ENCODE peak calls at places on chromosomes 6 and 20, in seven cellular contexts. X is endodermal cell, P is upper lobe of right lung, B is A549, K is astrocyte of the spinal cord, C is heart right ventricle, G is fibroblast of pulmonary artery. N is an unnamed sample.

GRCh38 chr6:15327271-15327670 is 81.4 kb downstream of the JARID2 start:
- DNase-seq in X (no peak), P (no peak), B (peak), K (no peak), C (no peak), G (peak), N (no peak)

GRCh38 chr6:121865811-121866210 is 430.4 kb downstream of the GJA1 start:
- DNase-seq in X (no peak), P (no peak), B (no peak), K (no peak), C (no peak), G (no peak), N (no peak)

GRCh38 chr6:26288155-26288554 is 76.8 kb upstream of the BTN3A2 start:
- DNase-seq in X (no peak), P (no peak), B (peak), K (no peak), C (no peak), G (no peak), N (no peak)

GRCh38 chr20:24695529-24696225 is 226.2 kb downstream of the SYNDIG1 start:
- DNase-seq in X (peak), P (peak), B (no peak), K (no peak), C (no peak), G (no peak), N (peak)

GRCh38 chr20:47809561-47809960 is 24.3 kb upstream of the SULF2 start:
- DNase-seq in X (peak), P (no peak), B (peak), K (no peak), C (no peak), G (no peak), N (peak)

GRCh38 chr6:167676000-167676665 is 150.6 kb upstream of the AFDN start:
- DNase-seq in X (no peak), P (peak), B (peak), K (no peak), C (peak), G (peak), N (no peak)

GRCh38 chr6:144993870-144994269 is 708.7 kb downstream of the UTRN start:
- DNase-seq in X (no peak), P (no peak), B (no peak), K (peak), C (no peak), G (peak), N (no peak)

GRCh38 chr6:134961366-134961765 is 11.5 kb upstream of the ALDH8A1 start:
- DNase-seq in X (no peak), P (no peak), B (no peak), K (no peak), C (no peak), G (no peak), N (no peak)

GRCh38 chr6:7242835-7243187 is 70.2 kb downstream of the SSR1 start:
- DNase-seq in X (no peak), P (no peak), B (no peak), K (no peak), C (no peak), G (no peak), N (no peak)

GRCh38 chr6:44245912-44246662 is 814 bp upstream of the HSP90AB1 start:
- DNase-seq in X (peak), P (peak), B (peak), K (peak), C (peak), G (peak), N (peak)

GRCh38 chr6:75230484-75231325 is 12.9 kb downstream of the COX7A2 start:
- DNase-seq in X (peak), P (no peak), B (peak), K (peak), C (peak), G (peak), N (peak)

GRCh38 chr20:34689486-34689885 is 12.6 kb upstream of the PIGU start:
- DNase-seq in X (no peak), P (no peak), B (peak), K (no peak), C (no peak), G (peak), N (no peak)

GRCh38 chr20:43691928-43692524 is 25.1 kb downstream of the MYBL2 start:
- DNase-seq in X (peak), P (no peak), B (peak), K (peak), C (no peak), G (peak), N (peak)

GRCh38 chr6:117483645-117484016 is 1.2 kb downstream of the DCBLD1 start:
- DNase-seq in X (no peak), P (no peak), B (no peak), K (peak), C (no peak), G (peak), N (peak)

GRCh38 chr6:152673233-152673632 is 24.5 kb upstream of the MYCT1 start:
- DNase-seq in X (no peak), P (no peak), B (no peak), K (no peak), C (no peak), G (peak), N (no peak)

GRCh38 chr6:3458706-3459421 is 2.0 kb upstream of the SLC22A23 start:
- DNase-seq in X (no peak), P (no peak), B (no peak), K (no peak), C (no peak), G (no peak), N (no peak)

GRCh38 chr20:58459058-58459743 is 56.0 kb downstream of the APCDD1L start:
- DNase-seq in X (no peak), P (no peak), B (no peak), K (no peak), C (no peak), G (no peak), N (no peak)

GRCh38 chr20:3162080-3162611 is 2.5 kb upstream of the FASTKD5 start:
- DNase-seq in X (peak), P (no peak), B (no peak), K (no peak), C (no peak), G (no peak), N (no peak)

GRCh38 chr20:49277786-49278035 is 146 bp downstream of the ZNFX1 start:
- DNase-seq in X (no peak), P (no peak), B (no peak), K (no peak), C (no peak), G (no peak), N (no peak)

GRCh38 chr6:142903806-142904205 is 41.2 kb downstream of the HIVEP2 start:
- DNase-seq in X (no peak), P (no peak), B (no peak), K (peak), C (no peak), G (peak), N (no peak)

GRCh38 chr20:49104365-49104648 is 58.2 kb downstream of the CSE1L start:
- DNase-seq in X (peak), P (no peak), B (no peak), K (no peak), C (no peak), G (no peak), N (no peak)

GRCh38 chr6:32692019-32692418 is 25.6 kb upstream of the HLA-DQB1 start:
- DNase-seq in X (peak), P (no peak), B (peak), K (no peak), C (peak), G (peak), N (no peak)

GRCh38 chr6:106512048-106512957 is 117.0 kb downstream of the RTN4IP1 start:
- DNase-seq in X (peak), P (peak), B (peak), K (peak), C (peak), G (peak), N (no peak)

GRCh38 chr20:58816957-58817651 is 33.6 kb downstream of the GNAS-AS1 start:
- DNase-seq in X (no peak), P (no peak), B (no peak), K (no peak), C (no peak), G (no peak), N (no peak)

GRCh38 chr6:506508-506907 is 115.0 kb downstream of the IRF4 start:
- DNase-seq in X (no peak), P (no peak), B (no peak), K (no peak), C (no peak), G (no peak), N (no peak)

GRCh38 chr20:48718914-48719578 is 108.8 kb downstream of the PREX1 start:
- DNase-seq in X (no peak), P (no peak), B (no peak), K (no peak), C (no peak), G (no peak), N (no peak)

GRCh38 chr6:50840112-50840813 is 21.6 kb downstream of the TFAP2B start:
- DNase-seq in X (peak), P (no peak), B (no peak), K (no peak), C (no peak), G (no peak), N (no peak)

GRCh38 chr20:18739785-18740184 is 73.8 kb upstream of the SCP2D1 start:
- DNase-seq in X (peak), P (no peak), B (no peak), K (peak), C (no peak), G (peak), N (no peak)

GRCh38 chr6:110430236-110430635 is 14.9 kb upstream of the DDO start:
- DNase-seq in X (peak), P (no peak), B (no peak), K (no peak), C (no peak), G (no peak), N (no peak)

GRCh38 chr6:148497717-148498116 is 155.1 kb downstream of the SASH1 start:
- DNase-seq in X (no peak), P (no peak), B (no peak), K (no peak), C (no peak), G (no peak), N (no peak)

GRCh38 chr6:42251500-42251899 is 33.8 kb upstream of the MRPS10 start:
- DNase-seq in X (no peak), P (no peak), B (no peak), K (peak), C (no peak), G (no peak), N (no peak)

GRCh38 chr6:92647630-92648029 is 771.7 kb downstream of the EPHA7 start:
- DNase-seq in X (no peak), P (no peak), B (no peak), K (no peak), C (no peak), G (peak), N (peak)

GRCh38 chr6:4319992-4320683 is 184.8 kb upstream of the ECI2 start:
- DNase-seq in X (no peak), P (no peak), B (peak), K (peak), C (peak), G (peak), N (peak)

GRCh38 chr6:138310294-138310693 is 67.4 kb upstream of the SMIM28 start:
- DNase-seq in X (no peak), P (no peak), B (no peak), K (peak), C (no peak), G (peak), N (no peak)

GRCh38 chr6:139060332-139060731 is 31.8 kb downstream of the ABRACL start:
- DNase-seq in X (no peak), P (no peak), B (no peak), K (peak), C (no peak), G (peak), N (peak)

GRCh38 chr6:140105857-140106256 is 731.4 kb upstream of the CITED2 start:
- DNase-seq in X (peak), P (no peak), B (peak), K (peak), C (no peak), G (peak), N (peak)
- TF ChIP-seq CTCF in X (peak), P (no peak), B (no peak), K (peak), C (peak), G (peak), N (no peak)

GRCh38 chr6:36595168-36595818 is 1.1 kb downstream of the SRSF3 start:
- DNase-seq in X (no peak), P (no peak), B (peak), K (peak), C (peak), G (peak), N (no peak)
- TF ChIP-seq CTCF in X (no peak), P (no peak), B (no peak), K (no peak), C (no peak), G (no peak), N (no peak)

DNA sequence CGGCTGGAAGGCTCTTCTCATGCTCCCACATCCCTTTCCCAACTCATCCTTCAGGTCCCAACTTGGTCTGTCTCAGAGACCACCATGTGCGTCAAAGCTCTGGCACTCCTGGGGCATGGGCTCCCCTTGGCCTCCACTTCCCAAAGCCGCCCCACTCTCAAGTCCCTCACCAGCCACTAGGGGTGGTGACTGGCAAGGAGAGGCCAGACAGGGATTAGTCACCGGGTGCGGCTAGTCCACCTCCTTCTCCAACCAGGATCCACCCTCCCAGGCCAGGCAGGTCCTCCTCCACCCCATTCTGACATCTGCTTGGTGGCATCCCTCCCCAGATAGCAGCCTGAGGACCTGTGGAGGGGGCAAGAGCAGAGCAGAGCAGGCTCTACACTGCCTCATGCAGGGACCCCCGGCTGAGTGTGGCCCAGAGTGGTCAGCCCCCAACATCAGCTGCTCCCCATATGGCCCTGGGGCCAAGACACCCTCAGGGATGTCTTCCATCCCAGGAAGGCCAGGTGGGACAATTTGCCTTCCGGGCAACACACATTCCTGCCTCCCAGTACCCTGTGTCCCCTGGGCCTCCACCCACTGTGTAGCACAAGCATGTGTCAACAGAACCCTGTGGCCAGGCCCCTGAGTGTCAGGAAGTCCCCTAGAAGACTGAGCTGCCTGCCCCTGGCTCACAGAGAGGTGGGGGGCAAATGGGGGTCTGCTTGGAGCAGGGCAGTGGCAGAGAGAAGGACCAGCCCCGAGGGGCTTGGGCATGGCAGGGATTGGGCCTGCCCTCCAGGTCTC is 29.2 kb downstream of the YTHDF1 start:
- DNase-seq in X (no peak), P (no peak), B (peak), K (no peak), C (no peak), G (no peak), N (peak)
- TF ChIP-seq CTCF in X (peak), P (no peak), B (no peak), K (peak), C (no peak), G (peak), N (no peak)

DNA sequence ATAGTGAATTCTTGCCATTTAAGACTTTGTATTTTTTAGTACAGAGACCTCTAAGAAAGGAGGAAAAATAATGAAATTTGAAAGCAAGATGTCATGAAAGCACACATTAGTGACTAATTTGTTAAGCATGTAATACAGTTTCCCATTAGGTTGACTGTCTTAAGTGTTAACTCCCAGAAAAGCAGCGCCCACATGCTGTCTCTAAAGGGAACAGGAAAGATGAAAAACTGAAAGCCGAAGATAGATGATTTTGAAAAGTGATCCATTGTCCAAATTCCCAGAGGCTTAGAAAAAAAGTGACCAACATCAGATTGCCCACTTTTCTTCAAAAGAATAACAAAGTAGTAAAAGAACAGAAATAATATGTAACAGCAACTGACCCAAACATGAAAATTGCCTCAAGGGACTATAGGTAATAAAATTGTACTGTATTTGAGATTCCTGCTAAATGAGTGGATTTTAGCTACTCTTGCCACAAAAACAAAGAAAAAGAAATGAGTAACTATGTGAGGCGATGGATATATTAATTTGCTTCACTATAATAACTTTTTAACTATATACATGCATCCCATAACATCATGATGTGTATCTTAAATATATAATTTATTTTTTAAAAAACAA is 83.2 kb upstream of the OGFRL1 start:
- DNase-seq in X (no peak), P (no peak), B (no peak), K (peak), C (no peak), G (no peak), N (no peak)
- TF ChIP-seq CTCF in X (no peak), P (no peak), B (no peak), K (no peak), C (no peak), G (no peak), N (no peak)

DNA sequence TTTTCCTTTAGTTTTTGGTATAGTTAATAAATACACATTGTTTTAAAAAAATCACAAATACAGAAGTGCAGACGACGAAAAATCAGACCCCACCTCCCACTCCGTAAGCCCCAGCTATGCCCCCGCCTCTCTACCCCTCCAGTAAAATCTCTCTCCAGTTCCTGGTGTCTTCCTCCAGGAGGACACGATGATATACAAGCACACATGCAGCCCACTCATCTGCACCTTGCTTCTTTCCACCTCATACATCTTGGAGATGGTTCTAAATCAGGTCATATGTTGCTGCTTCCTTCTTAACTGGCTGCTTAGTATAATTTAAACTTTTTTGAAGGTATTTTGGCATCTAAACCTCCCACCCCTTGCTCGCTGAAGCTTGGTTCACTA is 2.7 kb downstream of the BMP7 start:
- DNase-seq in X (no peak), P (no peak), B (no peak), K (no peak), C (no peak), G (no peak), N (no peak)
- TF ChIP-seq CTCF in X (peak), P (no peak), B (no peak), K (no peak), C (no peak), G (no peak), N (no peak)

GRCh38 chr20:45822863-45823262 is 4.2 kb downstream of the TNNC2 start:
- DNase-seq in X (no peak), P (peak), B (no peak), K (no peak), C (no peak), G (peak), N (peak)
- TF ChIP-seq CTCF in X (no peak), P (no peak), B (no peak), K (no peak), C (no peak), G (no peak), N (no peak)

DNA sequence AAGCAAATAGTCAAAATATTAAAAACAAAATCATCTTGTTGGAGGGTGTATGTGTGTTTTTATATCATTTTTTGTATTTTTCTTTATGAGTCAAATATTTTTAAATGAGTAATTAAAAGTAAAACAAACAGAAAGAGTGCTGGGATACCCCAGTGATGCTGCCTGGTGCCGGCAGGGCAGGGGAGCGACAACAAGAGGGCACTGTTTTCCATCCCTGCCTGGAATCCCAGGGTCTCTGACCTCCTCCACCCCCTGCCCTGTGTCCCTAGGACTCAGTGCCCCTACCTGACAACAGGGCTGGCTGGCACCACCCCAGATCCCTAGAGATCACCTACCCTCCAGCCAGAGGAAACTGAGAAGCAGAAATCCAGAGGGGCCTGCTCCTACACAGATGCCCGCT is 41.9 kb upstream of the HMGA1 start:
- DNase-seq in X (peak), P (no peak), B (no peak), K (no peak), C (no peak), G (no peak), N (no peak)
- TF ChIP-seq CTCF in X (peak), P (no peak), B (no peak), K (peak), C (no peak), G (no peak), N (no peak)

DNA sequence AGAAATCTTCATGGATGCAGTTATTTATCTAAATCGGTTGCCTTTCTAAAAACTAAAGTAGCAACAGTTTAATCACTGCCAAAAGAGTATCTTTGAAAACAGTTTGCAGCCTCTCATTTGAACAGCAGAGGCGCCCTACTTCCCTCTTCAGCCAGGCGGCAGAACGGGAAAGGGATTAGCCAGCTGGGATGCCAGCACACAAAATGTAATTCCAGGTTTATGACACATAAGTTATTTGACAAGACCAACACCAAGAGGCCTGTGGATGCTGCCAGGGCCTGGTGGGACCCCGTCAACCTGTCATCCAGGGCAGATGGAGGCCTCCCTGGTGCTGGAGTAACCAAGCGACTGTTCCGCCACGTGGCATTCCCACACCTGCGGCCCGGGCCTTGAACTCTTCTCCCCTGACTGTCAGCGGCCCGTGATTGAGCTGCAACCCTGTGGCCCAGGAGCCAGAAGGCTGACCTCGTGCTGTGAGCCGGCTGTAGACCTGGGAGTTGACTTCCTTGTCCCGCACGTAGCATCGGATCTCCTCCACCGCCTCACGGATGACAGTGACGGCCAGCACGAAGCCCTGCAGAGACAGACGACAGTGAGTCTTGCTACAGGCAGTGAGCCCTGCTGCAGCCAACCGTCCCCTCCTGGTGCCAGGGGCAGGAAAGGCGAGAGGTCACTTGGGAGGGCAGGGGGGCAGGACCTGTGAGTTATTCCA is 55.5 kb downstream of the ATP9A start:
- DNase-seq in X (peak), P (no peak), B (peak), K (peak), C (no peak), G (peak), N (peak)
- TF ChIP-seq CTCF in X (peak), P (no peak), B (peak), K (peak), C (no peak), G (peak), N (no peak)

GRCh38 chr20:36632487-36633284 is 13.3 kb downstream of the SLA2 start:
- DNase-seq in X (peak), P (no peak), B (no peak), K (no peak), C (no peak), G (no peak), N (no peak)
- TF ChIP-seq CTCF in X (peak), P (no peak), B (no peak), K (no peak), C (no peak), G (no peak), N (no peak)